ENCODE peak calls at places on chromosomes 16 and 17, in five cellular contexts. U is CD4-positive, CD25-positive, alpha-beta regulatory T cell; C is MV-4-11; D is myocyte; E is colonic mucosa. A is an unnamed sample.

GRCh38 chr16:64534180-64534780 is 587.6 kb downstream of the CDH11 start:
- DNase-seq in C (no peak), D (peak), E (no peak), U (no peak), A (no peak)

GRCh38 chr17:74212262-74212912 is 984 bp upstream of the TTYH2 start:
- DNase-seq in D (no peak), U (peak), C (no peak), E (peak), A (no peak)

GRCh38 chr17:5203178-5203907 is 11.7 kb upstream of the ZNF594 start:
- DNase-seq in D (no peak), C (no peak), U (no peak), E (no peak), A (no peak)

GRCh38 chr16:73058221-73058615 is 10.3 kb upstream of the ZFHX3 start:
- DNase-seq in E (no peak), D (peak), C (no peak), U (no peak), A (peak)

GRCh38 chr17:78120971-78121800 is 7.4 kb downstream of the TMC6 start:
- DNase-seq in C (no peak), U (no peak), D (no peak), E (no peak), A (no peak)

GRCh38 chr17:38667099-38667786 is 7.5 kb downstream of the EPOP start:
- DNase-seq in C (peak), U (peak), D (peak), E (peak), A (peak)

GRCh38 chr16:30428055-30428454 is 1.8 kb downstream of the DCTPP1 start:
- DNase-seq in D (no peak), C (no peak), E (no peak), U (no peak), A (no peak)

GRCh38 chr16:53741546-53741945 is 37.6 kb downstream of the FTO start:
- DNase-seq in D (no peak), E (no peak), C (no peak), U (no peak), A (no peak)

GRCh38 chr17:193841-194806 is 12.7 kb upstream of the DOC2B start:
- DNase-seq in D (no peak), U (no peak), E (no peak), C (no peak), A (no peak)

GRCh38 chr17:58312021-58312630 is 16.5 kb downstream of the TSPOAP1 start:
- DNase-seq in E (no peak), U (no peak), C (no peak), D (no peak), A (no peak)

GRCh38 chr17:40679523-40679907 is 14.5 kb upstream of the KRT222 start:
- DNase-seq in C (no peak), D (no peak), U (no peak), E (no peak), A (no peak)

A was measured in AML-193.